ENCODE peak calls at places on chromosomes 16 and 17, in five cellular contexts. I is A549, F is K562, L is HepG2, C is H1. M is an unnamed sample.

GRCh38 chr17:1905190-1905919 is 75.5 kb downstream of the RPA1 start:
- DNase-seq in I (no peak), L (peak), C (no peak), F (no peak), M (no peak)

GRCh38 chr17:72315514-72315913 is 194.7 kb downstream of the SOX9 start:
- DNase-seq in L (no peak), C (no peak), I (no peak), F (no peak), M (no peak)

GRCh38 chr16:66950437-66950836 is 10.6 kb upstream of the CES3 start:
- DNase-seq in F (no peak), I (no peak), L (no peak), C (no peak), M (no peak)

GRCh38 chr17:61129876-61130275 is 269.8 kb upstream of the TBX2 start:
- DNase-seq in F (no peak), I (no peak), L (no peak), C (no peak), M (no peak)

GRCh38 chr16:727291-727977 is 528 bp downstream of the HAGHL start:
- DNase-seq in C (no peak), F (peak), L (no peak), I (no peak), M (no peak)

GRCh38 chr17:6425407-6425806 is 9.5 kb downstream of the AIPL1 start:
- DNase-seq in L (no peak), C (no peak), F (no peak), I (no peak), M (no peak)

GRCh38 chr17:3891626-3892094 is 1.2 kb downstream of the CAMKK1 start:
- DNase-seq in F (no peak), C (no peak), I (no peak), L (no peak), M (no peak)

GRCh38 chr16:72793716-72794115 is 254.2 kb downstream of the ZFHX3 start:
- DNase-seq in I (no peak), L (no peak), C (no peak), F (no peak), M (no peak)

GRCh38 chr16:72995151-72995881 is 52.6 kb downstream of the ZFHX3 start:
- DNase-seq in L (no peak), C (peak), F (peak), I (peak), M (no peak)

GRCh38 chr16:3945751-3946603 is 65.5 kb upstream of the CREBBP start:
- DNase-seq in I (peak), C (no peak), F (no peak), L (peak), M (peak)

GRCh38 chr16:31451681-31452351 is 7.5 kb upstream of the ARMC5 start:
- DNase-seq in C (no peak), F (peak), I (peak), L (peak), M (peak)

GRCh38 chr17:41308251-41308917 is 725 bp downstream of the KRTAP16-1 start:
- DNase-seq in F (no peak), I (no peak), L (no peak), C (no peak), M (no peak)

GRCh38 chr16:79589495-79590134 is 10.9 kb downstream of the MAF start:
- DNase-seq in I (no peak), F (no peak), L (no peak), C (no peak), M (no peak)

GRCh38 chr16:82987767-82988166 is 361.0 kb downstream of the CDH13 start:
- DNase-seq in I (no peak), F (no peak), L (no peak), C (no peak), M (no peak)

DNA sequence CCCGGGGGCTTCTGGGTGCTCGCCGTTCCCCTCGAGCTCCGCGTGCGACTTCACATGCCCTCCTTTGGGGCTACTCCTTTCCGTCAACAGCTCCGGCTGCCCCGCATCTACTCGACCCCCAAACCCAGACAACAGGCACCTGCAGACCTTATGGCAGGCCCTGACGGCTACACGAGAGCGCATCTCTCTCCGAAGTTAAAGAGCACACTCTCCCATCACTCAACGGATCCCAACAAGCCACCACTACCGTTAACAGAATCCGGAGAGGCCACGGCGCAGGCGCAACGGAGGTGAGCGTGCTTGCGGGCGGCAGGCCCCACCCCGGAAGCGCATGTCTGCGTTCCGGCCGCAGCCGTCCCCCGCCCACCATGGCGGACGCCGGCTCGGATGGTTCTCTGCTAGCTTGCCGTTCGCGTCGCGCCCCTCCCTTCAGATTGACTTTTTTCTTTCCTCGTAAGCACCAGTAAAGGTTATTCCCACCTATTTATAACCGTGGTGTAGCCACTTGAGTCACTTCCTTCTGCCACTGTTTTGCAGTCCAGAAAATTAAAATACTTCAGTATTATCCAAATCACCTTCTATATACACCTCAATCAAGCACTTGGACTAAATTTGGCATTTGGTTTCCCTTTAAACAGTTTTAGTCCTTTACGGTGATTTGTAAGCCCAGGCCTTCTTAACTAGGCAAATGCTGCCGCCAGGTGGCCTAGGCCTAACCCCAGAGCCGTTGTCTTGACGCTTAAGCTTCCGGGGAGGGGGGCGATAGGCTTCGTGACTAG is at the start of gene POLG2:
- DNase-seq in F (peak), C (peak), L (peak), I (peak), M (peak)
- H3K27ac ChIP-seq in F (peak), C (peak), L (peak), I (peak), M (peak)

DNA sequence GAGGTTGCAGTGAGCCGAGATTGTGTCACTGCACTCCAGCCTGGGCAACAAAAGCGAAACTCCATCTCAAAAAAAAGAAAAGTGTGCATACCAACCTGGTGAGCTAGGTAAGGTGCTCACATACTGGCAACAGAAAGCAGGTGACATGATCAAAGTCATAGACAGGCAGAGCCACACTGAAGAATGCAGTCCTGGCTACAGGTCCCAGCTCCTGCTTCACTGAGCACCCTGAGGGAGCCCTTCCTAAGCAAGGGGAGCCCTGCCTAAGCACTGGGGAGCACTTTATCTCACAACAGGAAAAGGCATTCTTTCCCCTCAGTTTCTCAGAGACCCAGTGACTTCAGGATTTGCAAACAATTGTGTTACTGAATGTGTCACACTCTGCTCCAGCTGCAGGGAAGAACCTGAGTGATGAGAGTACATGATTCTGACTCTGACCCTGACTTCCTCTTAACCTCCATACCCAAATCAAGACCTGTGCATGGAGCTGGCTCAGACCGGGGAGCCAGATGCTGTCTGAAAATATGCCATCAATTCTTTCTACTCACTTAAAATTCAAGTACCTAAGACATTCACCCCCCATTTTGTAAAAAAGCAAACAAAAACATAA is 40.5 kb downstream of the ANKRD11 start:
- DNase-seq in L (no peak), F (no peak), I (no peak), C (no peak), M (peak)
- TF ChIP-seq JUN in L (no peak), F (no peak), I (no peak), C (no peak), M (peak)

DNA sequence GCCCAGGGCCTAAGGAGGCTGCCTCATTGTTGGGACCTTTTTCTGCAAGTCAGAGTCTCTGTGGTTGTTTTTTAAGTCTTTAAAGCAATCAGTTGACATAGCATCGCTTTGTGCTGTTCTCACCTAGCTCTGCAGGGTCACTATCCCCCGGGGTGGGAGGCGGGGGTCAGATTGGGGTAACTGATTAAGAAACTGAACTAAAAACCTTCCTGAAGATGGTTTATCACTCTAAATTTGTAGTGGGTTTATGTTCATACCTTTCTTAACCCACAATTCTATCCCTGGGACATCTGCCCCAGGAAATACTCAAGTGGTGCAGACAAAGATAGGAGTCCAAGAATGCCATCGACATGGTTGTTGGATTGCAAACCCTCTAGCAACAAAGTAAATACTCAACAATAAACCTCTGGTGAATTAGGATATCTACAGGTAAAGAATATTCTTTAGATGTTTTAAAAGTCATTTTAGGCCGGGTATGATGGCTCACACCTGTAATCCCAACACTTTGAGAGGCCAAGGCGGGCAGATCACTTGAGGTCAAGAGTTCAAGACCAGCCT is 28.1 kb downstream of the LLGL2 start:
- DNase-seq in C (no peak), F (no peak), I (no peak), L (no peak), M (no peak)
- H3K27ac ChIP-seq in C (no peak), F (no peak), I (peak), L (peak), M (no peak)

DNA sequence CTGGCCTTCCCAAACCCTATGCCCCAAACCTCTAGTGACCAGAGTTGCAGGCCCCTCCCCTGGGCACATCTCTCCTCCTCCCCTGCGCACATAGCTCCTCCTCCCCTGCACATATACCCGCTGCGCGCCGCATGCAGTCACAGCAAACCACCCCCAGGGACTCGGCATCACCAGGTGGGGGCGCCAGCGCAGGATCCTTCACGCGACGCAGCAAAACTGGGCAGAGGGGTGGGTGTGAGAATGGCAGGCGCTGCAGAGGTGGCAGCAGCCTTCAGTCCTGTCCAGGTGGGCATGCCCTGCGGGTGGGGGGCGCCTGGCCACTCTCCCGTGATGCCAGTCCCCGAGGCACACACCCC is 5.6 kb downstream of the CORO6 start:
- DNase-seq in L (peak), C (no peak), I (peak), F (peak), M (peak)
- TF ChIP-seq JUN in L (no peak), C (no peak), I (no peak), F (no peak), M (no peak)

DNA sequence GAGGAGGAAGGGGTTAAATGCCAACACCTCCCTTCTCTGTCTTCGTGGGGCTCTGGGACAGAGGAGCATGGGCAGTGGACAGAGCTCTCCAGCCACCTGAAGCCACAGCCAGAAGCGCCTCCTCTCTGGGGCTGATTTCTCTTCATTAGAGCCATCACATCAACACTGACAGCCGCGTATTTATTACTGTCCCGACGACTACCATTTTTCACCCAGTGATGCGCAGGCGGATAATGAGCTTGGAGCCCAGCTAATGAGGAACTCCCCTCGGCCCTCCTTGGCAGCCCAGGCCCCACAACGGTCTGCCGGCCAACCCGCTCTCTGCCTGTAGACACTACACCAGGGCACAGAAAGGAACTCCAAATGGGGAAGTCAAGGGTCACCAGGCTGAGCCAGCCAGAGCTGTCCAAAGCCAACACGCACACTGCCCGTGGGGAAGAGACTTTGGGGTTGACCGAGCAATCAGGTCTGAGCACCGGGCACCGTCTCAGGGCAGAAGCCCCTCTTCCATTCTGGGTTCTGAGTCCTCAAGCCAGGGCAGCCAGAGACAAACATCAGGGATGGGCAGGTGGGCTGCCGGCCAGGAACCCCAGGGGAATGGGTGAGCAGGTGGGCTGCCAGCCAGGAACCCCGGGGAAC is 13.2 kb downstream of the SDK2 start:
- DNase-seq in F (no peak), I (no peak), C (no peak), L (no peak), M (no peak)
- H3K27ac ChIP-seq in F (no peak), I (no peak), C (no peak), L (no peak), M (no peak)